ENCODE peak calls at places on chromosomes 1 and 21, in five cellular contexts. A is neural progenitor cell, G is heart left ventricle, U is fibroblast of lung, Q is tibial nerve. L is an unnamed sample. For H3K27me3 and H3K4me1, the result is how much of the 10 kb centered on the place peaks cover.

GRCh38 chr1:188670837-188671236 is 1806.8 kb downstream of the BRINP3 start:
- DNase-seq in A (no peak), U (no peak), Q (no peak), G (no peak), L (no peak)

GRCh38 chr1:66350001-66350547 is 183.9 kb upstream of the SGIP1 start:
- DNase-seq in A (peak), G (peak), Q (peak), U (no peak), L (peak)

GRCh38 chr1:230781596-230781995 is 34.4 kb downstream of the CAPN9 start:
- DNase-seq in Q (no peak), U (no peak), G (no peak), A (no peak), L (peak)

GRCh38 chr1:91499904-91500755 is 521 bp upstream of the CDC7 start:
- DNase-seq in Q (no peak), A (peak), U (no peak), G (no peak), L (no peak)

GRCh38 chr21:36756527-36756926 is 57.6 kb downstream of the SIM2 start:
- DNase-seq in Q (no peak), A (peak), U (no peak), G (no peak), L (no peak)

GRCh38 chr21:44377201-44377921 is 23.9 kb downstream of the TRPM2 start:
- DNase-seq in G (no peak), Q (no peak), A (peak), U (no peak), L (no peak)

GRCh38 chr1:176669782-176670181 is 206.8 kb downstream of the PAPPA2 start:
- DNase-seq in U (no peak), Q (no peak), A (no peak), G (peak), L (no peak)

GRCh38 chr1:5751833-5752714 is 240.2 kb downstream of the NPHP4 start:
- DNase-seq in G (no peak), A (peak), U (no peak), Q (peak), L (no peak)

GRCh38 chr1:64223329-64224151 is 20.1 kb downstream of the UBE2U start:
- DNase-seq in A (no peak), U (peak), Q (no peak), G (no peak), L (peak)

GRCh38 chr1:14055442-14056225 is 355.6 kb downstream of the PRDM2 start:
- DNase-seq in G (no peak), U (peak), Q (no peak), A (no peak), L (no peak)

GRCh38 chr1:212415107-212415841 is 588 bp upstream of the PACC1 start:
- DNase-seq in A (no peak), U (no peak), G (no peak), Q (no peak), L (no peak)

GRCh38 chr1:1861339-1861730 is 29.6 kb downstream of the GNB1 start:
- DNase-seq in Q (no peak), A (no peak), G (peak), U (no peak), L (no peak)

GRCh38 chr21:36297938-36298572 is 21.9 kb upstream of the MORC3 start:
- DNase-seq in A (no peak), U (no peak), G (peak), Q (no peak), L (peak)

GRCh38 chr1:6809461-6809860 is 24.2 kb downstream of the CAMTA1 start:
- DNase-seq in G (no peak), Q (no peak), U (no peak), A (no peak), L (no peak)

GRCh38 chr1:164619006-164619784 is 60.2 kb downstream of the PBX1 start:
- DNase-seq in Q (no peak), U (no peak), G (no peak), A (no peak), L (no peak)

GRCh38 chr1:170162385-170163226 is 16.8 kb downstream of the NTMT2 start:
- DNase-seq in U (peak), G (peak), Q (peak), A (peak), L (peak)
- H3K4me3 ChIP-seq in U (no peak), G (no peak), Q (no peak), A (no peak), L (no peak)

DNA sequence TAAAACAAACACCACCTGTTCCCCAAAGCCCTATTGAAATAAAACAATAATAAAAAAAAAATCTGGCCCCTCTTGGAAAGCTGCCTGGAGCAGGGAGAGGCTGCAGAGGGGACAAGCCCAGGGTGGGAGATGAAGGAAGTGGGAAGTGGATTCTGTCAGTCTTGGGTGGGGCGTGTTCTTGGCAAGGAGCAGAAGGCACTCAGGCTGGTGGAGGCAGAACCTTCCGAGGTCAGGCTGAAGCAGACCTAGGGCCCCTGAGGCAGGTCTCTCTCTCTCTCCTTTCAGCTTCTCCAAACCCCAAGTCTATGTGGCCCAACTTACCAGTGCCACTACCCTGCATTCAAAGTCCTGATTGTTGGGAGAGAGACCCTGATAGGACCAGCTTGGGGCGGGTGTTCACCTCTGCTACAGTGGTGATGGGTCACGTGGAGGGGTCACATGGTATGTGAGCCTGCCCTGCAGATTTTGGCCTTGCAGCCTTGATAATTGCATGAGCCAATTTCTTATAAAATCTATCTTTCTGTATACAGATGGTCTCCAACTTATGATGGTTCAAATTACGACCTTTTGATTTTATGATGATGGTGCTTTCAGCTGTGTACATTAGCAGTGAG is 145.4 kb upstream of the C1orf174 start:
- DNase-seq in Q (no peak), U (no peak), G (no peak), A (no peak), L (no peak)
- H3K27me3 ChIP-seq in Q (under half), U (under half), G (under half), A (under half), L (under half)

GRCh38 chr1:109624215-109625010 is 4.8 kb downstream of the AMPD2 start:
- DNase-seq in G (no peak), U (no peak), Q (no peak), A (no peak), L (no peak)

GRCh38 chr1:109621402-109622101 is 1.9 kb downstream of the AMPD2 start:
- DNase-seq in G (no peak), Q (no peak), A (no peak), U (no peak), L (no peak)

GRCh38 chr1:109622103-109622892 is 2.7 kb downstream of the AMPD2 start:
- DNase-seq in G (no peak), Q (no peak), A (no peak), U (no peak), L (no peak)

GRCh38 chr1:109623601-109624161 is 4.0 kb downstream of the AMPD2 start:
- DNase-seq in A (no peak), U (no peak), Q (no peak), G (no peak), L (peak)

DNA sequence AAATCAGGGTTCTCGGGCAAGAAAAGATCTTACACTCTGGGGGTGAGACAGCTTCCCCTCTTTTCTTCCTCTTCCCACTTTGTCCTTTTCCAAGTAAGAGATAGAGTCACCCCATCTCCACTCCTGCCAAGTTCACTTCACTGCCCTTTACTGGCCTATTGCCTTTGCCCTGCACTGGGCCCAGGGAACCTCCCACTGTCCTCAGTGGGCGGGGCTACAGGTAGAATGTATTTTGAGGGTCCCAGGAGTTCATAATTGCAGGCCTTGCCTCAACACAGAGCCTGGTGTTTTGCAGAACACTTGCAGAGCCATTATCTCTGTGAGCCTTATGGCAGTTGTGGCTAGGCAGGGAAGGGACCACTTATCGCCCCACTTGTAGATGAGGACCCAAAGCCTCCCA is 3.3 kb downstream of the AMPD2 start:
- DNase-seq in Q (no peak), A (no peak), G (no peak), U (no peak), L (no peak)
- H3K4me1 ChIP-seq in Q (half or more), A (under half), G (under half), U (under half), L (under half)

GRCh38 chr1:220807726-220808125 is 21.0 kb downstream of the MTARC1 start:
- DNase-seq in A (no peak), Q (no peak), G (no peak), U (no peak), L (no peak)
- H3K4me3 ChIP-seq in A (no peak), Q (no peak), G (no peak), U (no peak), L (no peak)

GRCh38 chr1:151718666-151719065 is 2.1 kb upstream of the CELF3 start:
- DNase-seq in Q (no peak), U (no peak), G (no peak), A (no peak), L (no peak)
- H3K27me3 ChIP-seq in Q (under half), U (under half), G (under half), A (half or more), L (half or more)

DNA sequence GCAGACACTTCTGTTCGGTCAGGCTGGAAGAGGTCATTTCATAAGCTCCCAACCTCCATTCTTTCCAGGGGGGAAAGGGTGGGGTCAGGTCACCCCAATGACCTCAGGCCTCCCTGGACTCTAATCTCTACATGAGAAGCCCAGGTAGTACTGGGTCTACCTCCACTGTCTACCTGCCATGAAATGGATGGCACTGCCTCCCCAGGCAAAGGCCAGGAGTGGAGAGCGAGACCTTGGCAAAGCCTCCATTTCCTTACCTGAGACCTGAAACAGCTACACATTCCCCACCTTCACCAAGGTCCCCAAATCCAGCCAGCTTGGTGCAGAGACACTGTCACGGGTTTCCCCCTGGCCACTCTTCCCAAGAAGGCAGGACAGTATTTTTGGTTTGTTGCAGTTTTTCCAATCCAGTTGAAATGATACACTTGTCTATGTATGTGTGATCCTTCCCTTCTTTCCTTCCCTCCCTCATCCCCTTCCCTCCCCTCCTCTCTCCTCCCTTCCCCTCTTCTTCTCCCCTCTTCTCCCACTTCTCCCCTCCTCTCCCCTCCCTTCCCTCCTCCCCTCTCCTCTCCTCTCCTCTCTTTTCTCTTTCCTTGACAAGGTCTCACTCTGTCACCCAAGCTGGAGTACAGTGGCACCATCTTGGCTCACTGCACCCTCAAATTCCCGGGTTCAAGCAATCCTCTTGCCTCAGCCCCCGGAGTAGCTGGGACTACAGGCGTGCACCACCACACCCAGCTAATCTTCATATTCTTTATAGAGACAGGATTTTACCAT is 16.1 kb downstream of the BTG2 start:
- DNase-seq in Q (no peak), G (no peak), A (no peak), U (no peak), L (no peak)
- H3K4me1 ChIP-seq in Q (half or more), G (half or more), A (half or more), U (under half), L (under half)

L was measured in adipocyte.